ENCODE peak calls at places on chromosome 13, in nine cellular contexts. S is stimulated activated CD4-positive, alpha-beta T cell treated with anti-CD3 and anti-CD28 coated beads, Interleukin-15, amount 100 ng/mL, for 1 hour; P is T-helper 22 cell; N is NCI-H1436; Z is stimulated activated effector memory CD8-positive, alpha-beta T cell treated with anti-CD3 and anti-CD28 coated beads, Interleukin-12 subunit alpha, Interleukin-12 subunit beta, amount 100 ng/mL, for 72 hours; U is astrocyte of the hippocampus; E is stimulated activated CD8-positive, alpha-beta memory T cell treated with anti-CD3 and anti-CD28 coated beads, Interleukin-7, amount 100 ng/mL, for 1 hour; T is NCI-H2081; A is HS-5. Y is an unnamed sample.

GRCh38 chr13:25371608-25372274 is at the start of gene ATP8A2:
- DNase-seq in S (no peak), P (no peak), N (no peak), Z (no peak), U (peak; percentile 49), E (no peak), T (peak; percentile 9), A (no peak), Y (no peak)

GRCh38 chr13:65445340-65445739 is 1784.8 kb downstream of the PCDH9 start:
- DNase-seq in S (no peak), P (no peak), N (no peak), Z (no peak), U (no peak), E (no peak), T (no peak), A (no peak), Y (no peak)

GRCh38 chr13:74889321-74889720 is 592.6 kb downstream of the TBC1D4 start:
- DNase-seq in S (no peak), P (no peak), N (no peak), Z (no peak), U (no peak), E (no peak), T (no peak), A (no peak), Y (no peak)

GRCh38 chr13:80988752-80989151 is 647.8 kb upstream of the SPRY2 start:
- DNase-seq in S (no peak), P (no peak), N (no peak), Z (no peak), U (peak; percentile 31), E (no peak), T (no peak), A (no peak), Y (no peak)

GRCh38 chr13:80945328-80945727 is 604.4 kb upstream of the SPRY2 start:
- DNase-seq in S (no peak), P (no peak), N (no peak), Z (no peak), U (peak; percentile 16), E (no peak), T (peak; percentile 1), A (no peak), Y (no peak)

GRCh38 chr13:56736966-56737365 is 403.8 kb upstream of the PRR20A start:
- DNase-seq in S (no peak), P (no peak), N (no peak), Z (no peak), U (no peak), E (no peak), T (no peak), A (no peak), Y (no peak)

GRCh38 chr13:20192470-20193141 is at the start of gene GJB2:
- DNase-seq in S (no peak), P (no peak), N (no peak), Z (peak; percentile 56), U (no peak), E (no peak), T (no peak), A (no peak), Y (no peak)

GRCh38 chr13:42832341-42833153 is 51.2 kb downstream of the FAM216B start:
- DNase-seq in S (no peak), P (no peak), N (no peak), Z (no peak), U (peak; percentile 63), E (no peak), T (no peak), A (peak; percentile 52), Y (no peak)

GRCh38 chr13:94351292-94352000 is 128.0 kb downstream of the DCT start:
- DNase-seq in S (no peak), P (no peak), N (no peak), Z (no peak), U (peak; percentile 64), E (no peak), T (no peak), A (peak; percentile 46), Y (no peak)

GRCh38 chr13:21319869-21320641 is 139.0 kb downstream of the ZDHHC20 start:
- DNase-seq in S (no peak), P (no peak), N (no peak), Z (no peak), U (no peak), E (no peak), T (no peak), A (no peak), Y (no peak)

GRCh38 chr13:48580185-48580803 is 47.4 kb upstream of the RCBTB2 start:
- DNase-seq in S (peak; percentile 44), P (peak; percentile 33), N (no peak), Z (peak; percentile 76), U (peak; percentile 81), E (peak; percentile 67), T (peak; percentile 26), A (no peak), Y (peak; percentile 45)

GRCh38 chr13:90943961-90944360 is 403.5 kb upstream of the MIR17HG start:
- DNase-seq in S (no peak), P (no peak), N (no peak), Z (no peak), U (no peak), E (no peak), T (no peak), A (no peak), Y (no peak)

GRCh38 chr13:48125794-48126228 is 30.9 kb upstream of the MED4 start:
- DNase-seq in S (no peak), P (no peak), N (no peak), Z (no peak), U (peak; percentile 61), E (no peak), T (no peak), A (no peak), Y (no peak)

GRCh38 chr13:31049833-31050232 is 111.9 kb downstream of the HSPH1 start:
- DNase-seq in S (no peak), P (no peak), N (no peak), Z (no peak), U (no peak), E (no peak), T (no peak), A (no peak), Y (no peak)

GRCh38 chr13:51330741-51331140 is 8.8 kb upstream of the SERPINE3 start:
- DNase-seq in S (no peak), P (no peak), N (no peak), Z (no peak), U (peak; percentile 95), E (no peak), T (no peak), A (no peak), Y (no peak)

GRCh38 chr13:74250738-74251190 is 116.6 kb upstream of the KLF12 start:
- DNase-seq in S (no peak), P (no peak), N (no peak), Z (no peak), U (peak; percentile 34), E (no peak), T (no peak), A (no peak), Y (no peak)